ENCODE peak calls at places on chromosome 4, in five cellular contexts. One of them, this sample, is unnamed.

GRCh38 chr4:150982557-150983233 is 32.4 kb downstream of the LRBA start:
- DNase-seq in CD8-positive, alpha-beta T cell: no peak
- DNase-seq in lower lobe of right lung: no peak
- DNase-seq in AG04450: no peak
- DNase-seq in neural crest cell: no peak
- DNase-seq in this sample: no peak

GRCh38 chr4:163535657-163536056 is 41.2 kb downstream of the TMA16 start:
- DNase-seq in neural crest cell: no peak
- DNase-seq in lower lobe of right lung: no peak
- DNase-seq in CD8-positive, alpha-beta T cell: no peak
- DNase-seq in AG04450: no peak
- DNase-seq in this sample: no peak

GRCh38 chr4:82648356-82648755 is 86.6 kb upstream of the TMEM150C start:
- DNase-seq in neural crest cell: no peak
- DNase-seq in CD8-positive, alpha-beta T cell: no peak
- DNase-seq in AG04450: no peak
- DNase-seq in lower lobe of right lung: no peak
- DNase-seq in this sample: no peak

GRCh38 chr4:146192060-146192459 is 16.5 kb downstream of the LSM6 start:
- DNase-seq in neural crest cell: no peak
- DNase-seq in CD8-positive, alpha-beta T cell: no peak
- DNase-seq in AG04450: no peak
- DNase-seq in lower lobe of right lung: no peak
- DNase-seq in this sample: no peak

GRCh38 chr4:54107951-54108740 is 8.2 kb downstream of the GSX2 start:
- DNase-seq in CD8-positive, alpha-beta T cell: no peak
- DNase-seq in neural crest cell: no peak
- DNase-seq in AG04450: no peak
- DNase-seq in lower lobe of right lung: no peak
- DNase-seq in this sample: no peak

GRCh38 chr4:1253831-1254230 is 4.9 kb upstream of the CTBP1 start:
- DNase-seq in CD8-positive, alpha-beta T cell: no peak
- DNase-seq in AG04450: no peak
- DNase-seq in lower lobe of right lung: no peak
- DNase-seq in neural crest cell: no peak
- DNase-seq in this sample: no peak

GRCh38 chr4:2252530-2252924 is 9.4 kb downstream of the MXD4 start:
- DNase-seq in neural crest cell: no peak
- DNase-seq in CD8-positive, alpha-beta T cell: no peak
- DNase-seq in AG04450: no peak
- DNase-seq in lower lobe of right lung: peak
- DNase-seq in this sample: no peak

GRCh38 chr4:4555916-4556315 is 14.1 kb upstream of the STX18 start:
- DNase-seq in lower lobe of right lung: no peak
- DNase-seq in CD8-positive, alpha-beta T cell: no peak
- DNase-seq in AG04450: peak
- DNase-seq in neural crest cell: no peak
- DNase-seq in this sample: no peak

GRCh38 chr4:3491681-3492405 is 28.7 kb downstream of the DOK7 start:
- DNase-seq in CD8-positive, alpha-beta T cell: no peak
- DNase-seq in lower lobe of right lung: no peak
- DNase-seq in neural crest cell: no peak
- DNase-seq in AG04450: peak
- DNase-seq in this sample: no peak

GRCh38 chr4:10180927-10181744 is 64.5 kb upstream of the WDR1 start:
- DNase-seq in neural crest cell: no peak
- DNase-seq in lower lobe of right lung: no peak
- DNase-seq in AG04450: no peak
- DNase-seq in CD8-positive, alpha-beta T cell: no peak
- DNase-seq in this sample: peak

GRCh38 chr4:6109842-6110560 is 90.3 kb downstream of the JAKMIP1 start:
- DNase-seq in AG04450: no peak
- DNase-seq in CD8-positive, alpha-beta T cell: no peak
- DNase-seq in neural crest cell: no peak
- DNase-seq in lower lobe of right lung: no peak
- DNase-seq in this sample: no peak

GRCh38 chr4:113760852-113761681 is 471 bp downstream of the CAMK2D start:
- DNase-seq in neural crest cell: peak
- DNase-seq in AG04450: no peak
- DNase-seq in lower lobe of right lung: peak
- DNase-seq in CD8-positive, alpha-beta T cell: no peak
- DNase-seq in this sample: peak

GRCh38 chr4:9921326-9921725 is 100.0 kb downstream of the SLC2A9 start:
- DNase-seq in CD8-positive, alpha-beta T cell: no peak
- DNase-seq in lower lobe of right lung: no peak
- DNase-seq in neural crest cell: no peak
- DNase-seq in AG04450: no peak
- DNase-seq in this sample: no peak

GRCh38 chr4:115275615-115276014 is 162.2 kb upstream of the NDST4 start:
- DNase-seq in CD8-positive, alpha-beta T cell: no peak
- DNase-seq in AG04450: no peak
- DNase-seq in neural crest cell: no peak
- DNase-seq in lower lobe of right lung: no peak
- DNase-seq in this sample: no peak

GRCh38 chr4:62454535-62454934 is 1254.4 kb downstream of the ADGRL3 start:
- DNase-seq in lower lobe of right lung: no peak
- DNase-seq in CD8-positive, alpha-beta T cell: no peak
- DNase-seq in AG04450: no peak
- DNase-seq in neural crest cell: no peak
- DNase-seq in this sample: no peak

GRCh38 chr4:5050520-5050955 is 742 bp upstream of the STK32B start:
- DNase-seq in lower lobe of right lung: peak
- DNase-seq in AG04450: peak
- DNase-seq in CD8-positive, alpha-beta T cell: no peak
- DNase-seq in neural crest cell: peak
- DNase-seq in this sample: peak

GRCh38 chr4:165502919-165503907 is 124.4 kb downstream of the CPE start:
- DNase-seq in neural crest cell: no peak
- DNase-seq in AG04450: no peak
- DNase-seq in CD8-positive, alpha-beta T cell: no peak
- DNase-seq in lower lobe of right lung: no peak
- DNase-seq in this sample: no peak

GRCh38 chr4:102815981-102816380 is 11.4 kb downstream of the UBE2D3 start:
- DNase-seq in AG04450: peak
- DNase-seq in lower lobe of right lung: no peak
- DNase-seq in CD8-positive, alpha-beta T cell: no peak
- DNase-seq in neural crest cell: no peak
- DNase-seq in this sample: no peak

GRCh38 chr4:121243476-121243875 is 79.4 kb upstream of the TNIP3 start:
- DNase-seq in lower lobe of right lung: no peak
- DNase-seq in neural crest cell: no peak
- DNase-seq in AG04450: no peak
- DNase-seq in CD8-positive, alpha-beta T cell: no peak
- DNase-seq in this sample: no peak

GRCh38 chr4:179372746-179373145 is 1930.5 kb upstream of the AGA start:
- DNase-seq in neural crest cell: no peak
- DNase-seq in CD8-positive, alpha-beta T cell: no peak
- DNase-seq in lower lobe of right lung: no peak
- DNase-seq in AG04450: no peak
- DNase-seq in this sample: no peak

GRCh38 chr4:26062221-26062620 is 148.2 kb downstream of the SMIM20 start:
- DNase-seq in AG04450: no peak
- DNase-seq in neural crest cell: no peak
- DNase-seq in lower lobe of right lung: no peak
- DNase-seq in CD8-positive, alpha-beta T cell: no peak
- DNase-seq in this sample: no peak

GRCh38 chr4:56112377-56112776 is 163.6 kb downstream of the CEP135 start:
- DNase-seq in AG04450: no peak
- DNase-seq in neural crest cell: no peak
- DNase-seq in CD8-positive, alpha-beta T cell: no peak
- DNase-seq in lower lobe of right lung: no peak
- DNase-seq in this sample: no peak

GRCh38 chr4:26130173-26130572 is 190.6 kb upstream of the RBPJ start:
- DNase-seq in AG04450: no peak
- DNase-seq in lower lobe of right lung: no peak
- DNase-seq in neural crest cell: no peak
- DNase-seq in CD8-positive, alpha-beta T cell: no peak
- DNase-seq in this sample: no peak

GRCh38 chr4:978957-979701 is 5.8 kb upstream of the DGKQ start:
- DNase-seq in AG04450: peak
- DNase-seq in CD8-positive, alpha-beta T cell: no peak
- DNase-seq in lower lobe of right lung: no peak
- DNase-seq in neural crest cell: no peak
- DNase-seq in this sample: no peak

GRCh38 chr4:3372933-3373465 is 68.8 kb upstream of the HGFAC start:
- DNase-seq in CD8-positive, alpha-beta T cell: no peak
- DNase-seq in lower lobe of right lung: peak
- DNase-seq in neural crest cell: no peak
- DNase-seq in AG04450: no peak
- DNase-seq in this sample: peak

GRCh38 chr4:144518181-144518895 is 127.6 kb upstream of the HHIP start:
- DNase-seq in CD8-positive, alpha-beta T cell: no peak
- DNase-seq in neural crest cell: no peak
- DNase-seq in lower lobe of right lung: no peak
- DNase-seq in AG04450: no peak
- DNase-seq in this sample: no peak

GRCh38 chr4:122874194-122874593 is 47.6 kb downstream of the FGF2 start:
- DNase-seq in neural crest cell: no peak
- DNase-seq in AG04450: peak
- DNase-seq in CD8-positive, alpha-beta T cell: no peak
- DNase-seq in lower lobe of right lung: no peak
- DNase-seq in this sample: no peak

GRCh38 chr4:184740965-184741364 is 7.1 kb upstream of the CENPU start:
- DNase-seq in neural crest cell: no peak
- DNase-seq in CD8-positive, alpha-beta T cell: no peak
- DNase-seq in AG04450: no peak
- DNase-seq in lower lobe of right lung: no peak
- DNase-seq in this sample: no peak

GRCh38 chr4:7781993-7782392 is 157.7 kb downstream of the AFAP1 start:
- DNase-seq in AG04450: no peak
- DNase-seq in neural crest cell: no peak
- DNase-seq in lower lobe of right lung: peak
- DNase-seq in CD8-positive, alpha-beta T cell: no peak
- DNase-seq in this sample: no peak

GRCh38 chr4:155569960-155570515 is 96.6 kb upstream of the GUCY1A1 start:
- DNase-seq in AG04450: no peak
- DNase-seq in neural crest cell: no peak
- DNase-seq in CD8-positive, alpha-beta T cell: no peak
- DNase-seq in lower lobe of right lung: no peak
- DNase-seq in this sample: no peak

GRCh38 chr4:168846414-168846813 is 163.6 kb downstream of the CBR4 start:
- DNase-seq in CD8-positive, alpha-beta T cell: no peak
- DNase-seq in AG04450: no peak
- DNase-seq in lower lobe of right lung: no peak
- DNase-seq in neural crest cell: no peak
- DNase-seq in this sample: no peak

GRCh38 chr4:1310796-1311715 is 21.4 kb downstream of the MAEA start:
- DNase-seq in lower lobe of right lung: peak
- DNase-seq in neural crest cell: no peak
- DNase-seq in AG04450: no peak
- DNase-seq in CD8-positive, alpha-beta T cell: no peak
- DNase-seq in this sample: no peak

DNA sequence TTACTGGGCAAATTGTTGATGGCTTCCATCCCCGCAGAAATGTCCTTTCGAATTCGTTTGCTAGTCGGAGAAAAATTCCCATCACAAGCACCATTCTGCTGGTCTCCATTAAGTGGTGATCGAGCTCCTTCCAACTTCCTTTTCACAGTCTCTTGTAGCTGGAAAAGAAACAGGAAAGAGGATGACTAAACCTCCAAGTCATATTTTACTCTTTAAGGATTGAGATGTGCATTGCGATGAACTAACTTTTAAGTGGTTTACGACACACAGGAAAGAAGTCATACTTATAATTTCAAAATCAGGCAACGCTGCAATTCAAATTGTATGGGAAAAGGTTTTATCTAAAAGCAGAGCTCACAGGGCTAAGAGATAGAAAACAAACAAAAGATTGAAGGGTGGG is 225.2 kb downstream of the MGST2 start:
- DNase-seq in CD8-positive, alpha-beta T cell: no peak
- DNase-seq in neural crest cell: no peak
- DNase-seq in AG04450: no peak
- DNase-seq in lower lobe of right lung: no peak
- DNase-seq in this sample: no peak
- TF ChIP-seq CTCF in CD8-positive, alpha-beta T cell: no peak
- TF ChIP-seq CTCF in neural crest cell: no peak
- TF ChIP-seq CTCF in AG04450: no peak
- TF ChIP-seq CTCF in lower lobe of right lung: no peak
- TF ChIP-seq CTCF in this sample: no peak

DNA sequence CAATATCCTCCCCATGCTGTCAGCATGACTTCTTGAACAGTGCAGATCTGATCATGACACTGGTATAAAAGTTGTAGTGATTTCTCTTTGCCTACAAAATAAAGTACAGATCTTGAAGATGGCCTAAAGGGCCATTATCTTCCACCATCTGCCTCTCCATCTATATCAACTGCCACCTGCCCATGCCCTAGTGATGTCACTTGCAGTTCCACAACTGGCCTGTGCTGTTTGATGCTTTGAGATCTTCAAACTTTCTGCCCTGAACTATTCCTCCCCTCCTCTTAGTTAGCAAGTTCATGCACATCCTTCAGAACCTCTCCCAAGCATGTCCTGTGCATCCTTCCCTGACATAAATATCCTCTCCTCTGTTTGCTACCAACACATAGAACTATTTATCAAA is 217.0 kb downstream of the SOWAHB start:
- DNase-seq in AG04450: no peak
- DNase-seq in neural crest cell: no peak
- DNase-seq in CD8-positive, alpha-beta T cell: no peak
- DNase-seq in lower lobe of right lung: no peak
- DNase-seq in this sample: no peak
- TF ChIP-seq CTCF in AG04450: no peak
- TF ChIP-seq CTCF in neural crest cell: peak
- TF ChIP-seq CTCF in CD8-positive, alpha-beta T cell: no peak
- TF ChIP-seq CTCF in lower lobe of right lung: no peak
- TF ChIP-seq CTCF in this sample: no peak

GRCh38 chr4:76210502-76210901 is 3.1 kb downstream of the SCARB2 start:
- DNase-seq in lower lobe of right lung: no peak
- DNase-seq in AG04450: no peak
- DNase-seq in neural crest cell: no peak
- DNase-seq in CD8-positive, alpha-beta T cell: no peak
- DNase-seq in this sample: no peak
- TF ChIP-seq CTCF in lower lobe of right lung: no peak
- TF ChIP-seq CTCF in AG04450: no peak
- TF ChIP-seq CTCF in neural crest cell: no peak
- TF ChIP-seq CTCF in CD8-positive, alpha-beta T cell: no peak
- TF ChIP-seq CTCF in this sample: no peak

GRCh38 chr4:139184129-139184528 is 7.1 kb upstream of the ELF2 start:
- DNase-seq in AG04450: no peak
- DNase-seq in lower lobe of right lung: no peak
- DNase-seq in CD8-positive, alpha-beta T cell: no peak
- DNase-seq in neural crest cell: no peak
- DNase-seq in this sample: no peak
- TF ChIP-seq CTCF in AG04450: peak
- TF ChIP-seq CTCF in lower lobe of right lung: no peak
- TF ChIP-seq CTCF in CD8-positive, alpha-beta T cell: no peak
- TF ChIP-seq CTCF in neural crest cell: no peak
- TF ChIP-seq CTCF in this sample: peak

DNA sequence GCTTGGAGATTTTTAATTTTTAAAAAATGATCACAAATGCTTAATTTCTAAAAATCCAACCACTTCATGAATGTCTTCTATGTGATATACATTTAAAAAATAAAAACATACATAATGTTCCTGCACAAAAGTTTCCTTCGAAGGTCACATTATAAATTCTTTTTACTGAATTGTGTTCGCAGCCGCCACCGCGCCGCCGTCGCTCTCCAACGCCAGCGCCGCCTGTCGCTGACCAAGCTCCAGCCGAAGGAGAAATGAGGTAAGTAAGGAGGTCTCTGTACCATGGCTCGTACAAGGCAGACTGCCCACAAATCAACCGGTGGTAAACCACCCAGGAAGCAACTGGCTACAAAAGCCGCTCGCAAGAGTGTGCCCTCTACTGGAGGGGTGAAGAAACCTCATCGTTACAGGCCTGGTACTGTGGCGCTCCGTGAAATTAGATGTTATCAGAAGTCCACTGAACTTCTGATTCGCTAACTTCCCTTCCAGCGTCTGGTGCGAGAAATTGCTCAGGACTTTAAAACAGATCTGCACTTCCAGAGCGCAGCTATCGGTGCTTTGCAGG is 48.8 kb upstream of the NEUROG2 start:
- DNase-seq in AG04450: no peak
- DNase-seq in lower lobe of right lung: no peak
- DNase-seq in neural crest cell: no peak
- DNase-seq in CD8-positive, alpha-beta T cell: no peak
- DNase-seq in this sample: no peak
- TF ChIP-seq CTCF in AG04450: no peak
- TF ChIP-seq CTCF in lower lobe of right lung: no peak
- TF ChIP-seq CTCF in neural crest cell: no peak
- TF ChIP-seq CTCF in CD8-positive, alpha-beta T cell: no peak
- TF ChIP-seq CTCF in this sample: no peak

This sample was measured in CD14-positive monocyte.